ENCODE peak calls at places on chromosomes 6 and 20, in four cellular contexts. H, N, A and S are unnamed samples.

GRCh38 chr20:8735014-8735413 is 333.9 kb upstream of the PLCB4 start:
- DNase-seq in H (no peak), N (no peak), A (no peak), S (no peak)

GRCh38 chr6:107670792-107671199 is 153.3 kb downstream of the SCML4 start:
- DNase-seq in H (peak), N (no peak), A (no peak), S (peak)

GRCh38 chr6:108068618-108069017 is 5.9 kb downstream of the OSTM1 start:
- DNase-seq in H (peak), N (no peak), A (no peak), S (no peak)

GRCh38 chr20:33589059-33589458 is 73.1 kb upstream of the C20orf144 start:
- DNase-seq in H (no peak), N (no peak), A (no peak), S (no peak)

GRCh38 chr6:105432797-105433196 is 29.9 kb upstream of the PREP start:
- DNase-seq in H (no peak), N (no peak), A (no peak), S (peak)

GRCh38 chr6:41430875-41431274 is 95.5 kb downstream of the NCR2 start:
- DNase-seq in H (no peak), N (no peak), A (no peak), S (peak)

GRCh38 chr6:168031411-168032382 is 34.2 kb downstream of the KIF25 start:
- DNase-seq in H (no peak), N (no peak), A (no peak), S (peak)

GRCh38 chr6:41625442-41625841 is 12.8 kb upstream of the MDFI start:
- DNase-seq in H (no peak), N (no peak), A (no peak), S (no peak)

GRCh38 chr6:22699046-22699639 is 129.8 kb downstream of the HDGFL1 start:
- DNase-seq in H (no peak), N (no peak), A (no peak), S (no peak)

GRCh38 chr20:53080969-53081871 is 109.1 kb downstream of the TSHZ2 start:
- DNase-seq in H (no peak), N (peak), A (no peak), S (peak)

GRCh38 chr20:24160563-24161355 is 172.2 kb upstream of the GGTLC1 start:
- DNase-seq in H (no peak), N (no peak), A (peak), S (peak)

GRCh38 chr6:27078734-27079357 is 168.7 kb upstream of the PRSS16 start:
- DNase-seq in H (peak), N (peak), A (peak), S (peak)

GRCh38 chr20:10761232-10761631 is 87.4 kb upstream of the JAG1 start:
- DNase-seq in H (no peak), N (no peak), A (no peak), S (peak)

GRCh38 chr6:42148058-42148457 is 5.6 kb upstream of the C6orf132 start:
- DNase-seq in H (no peak), N (no peak), A (no peak), S (peak)

GRCh38 chr6:165835410-165835851 is 172.4 kb upstream of the PDE10A start:
- DNase-seq in H (no peak), N (no peak), A (no peak), S (no peak)

GRCh38 chr6:125867483-125867935 is 76.7 kb downstream of the NCOA7 start:
- DNase-seq in H (no peak), N (peak), A (no peak), S (peak)

GRCh38 chr6:89989742-89990141 is 95.5 kb downstream of the GJA10 start:
- DNase-seq in H (no peak), N (no peak), A (no peak), S (peak)

GRCh38 chr6:5179917-5180316 is 80.8 kb downstream of the LYRM4 start:
- DNase-seq in H (no peak), N (no peak), A (no peak), S (peak)

GRCh38 chr6:40727272-40727671 is 140.1 kb upstream of the LRFN2 start:
- DNase-seq in H (no peak), N (no peak), A (peak), S (no peak)

GRCh38 chr6:88586371-88587157 is 376.9 kb downstream of the RNGTT start:
- DNase-seq in H (no peak), N (no peak), A (no peak), S (no peak)

GRCh38 chr6:109187399-109188114 is 92.2 kb downstream of the CEP57L1 start:
- DNase-seq in H (no peak), N (peak), A (peak), S (peak)

GRCh38 chr6:15296735-15297134 is 50.9 kb downstream of the JARID2 start:
- DNase-seq in H (peak), N (no peak), A (no peak), S (no peak)

GRCh38 chr6:92688328-92688727 is 731.0 kb downstream of the EPHA7 start:
- DNase-seq in H (peak), N (no peak), A (no peak), S (no peak)

GRCh38 chr6:105332576-105332975 is 70.3 kb downstream of the PREP start:
- DNase-seq in H (no peak), N (no peak), A (no peak), S (no peak)

GRCh38 chr6:56852611-56853010 is 102.3 kb upstream of the BEND6 start:
- DNase-seq in H (no peak), N (no peak), A (no peak), S (no peak)
- TF ChIP-seq CHD1 in H (no peak), N (no peak), A (no peak), S (no peak)

DNA sequence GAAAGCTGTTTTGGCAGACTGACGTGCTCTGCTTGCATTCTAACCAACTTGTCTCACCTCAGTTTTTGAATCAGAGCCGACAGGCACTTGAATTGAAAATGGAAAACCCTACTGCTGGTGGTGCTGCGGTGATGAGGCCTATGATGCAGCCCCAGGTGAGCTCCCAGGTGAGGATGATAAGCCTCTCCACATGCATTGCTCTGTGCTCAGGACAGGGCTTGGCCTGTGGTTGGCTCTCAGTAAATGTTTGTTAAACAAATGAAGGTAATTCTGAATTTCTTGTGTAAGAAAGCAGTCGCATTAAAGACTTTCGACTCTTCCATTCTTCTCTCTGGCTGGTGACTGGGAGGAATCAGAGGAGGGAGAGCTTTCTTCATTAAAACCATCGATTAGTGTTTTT is 136.3 kb downstream of the SULF2 start:
- DNase-seq in H (no peak), N (peak), A (no peak), S (no peak)
- TF ChIP-seq CHD1 in H (no peak), N (no peak), A (no peak), S (no peak)

DNA sequence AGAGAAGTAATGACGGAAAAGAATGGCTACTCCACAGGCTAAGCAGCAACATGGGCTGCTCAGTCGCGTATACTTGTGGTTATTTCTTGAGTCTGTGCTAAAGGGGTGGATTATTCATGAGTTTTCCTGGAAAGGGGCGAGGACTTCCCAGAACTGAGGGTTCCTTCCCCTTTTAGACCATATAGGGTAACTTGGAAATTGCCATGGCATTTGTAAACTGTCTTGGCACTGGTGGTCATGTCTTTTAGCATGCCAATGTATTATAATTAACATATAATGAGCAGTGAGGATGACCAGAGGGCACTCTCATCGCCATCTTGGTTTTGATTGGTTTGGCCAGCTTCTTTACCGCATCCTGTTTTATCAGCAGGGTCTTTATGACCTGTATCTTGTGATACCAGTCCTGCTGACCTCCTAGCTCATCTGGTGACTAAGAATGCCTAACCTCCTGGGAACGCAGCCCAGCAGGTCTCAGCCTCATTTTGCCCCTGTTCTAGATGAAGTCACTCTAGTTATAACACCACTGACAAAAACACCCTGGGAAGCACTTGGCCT is 11.4 kb downstream of the LBP start:
- DNase-seq in H (no peak), N (no peak), A (no peak), S (peak)
- TF ChIP-seq CHD1 in H (no peak), N (no peak), A (no peak), S (no peak)

GRCh38 chr6:85580104-85580877 is 13.4 kb downstream of the SNX14 start:
- DNase-seq in H (no peak), N (no peak), A (no peak), S (peak)

GRCh38 chr6:85591207-85591606 is 2.5 kb downstream of the SNX14 start:
- DNase-seq in H (no peak), N (no peak), A (no peak), S (no peak)

GRCh38 chr6:85581572-85581971 is 12.1 kb downstream of the SNX14 start:
- DNase-seq in H (no peak), N (no peak), A (no peak), S (no peak)

GRCh38 chr6:85580878-85581267 is 12.8 kb downstream of the SNX14 start:
- DNase-seq in H (no peak), N (no peak), A (peak), S (peak)

GRCh38 chr6:85585741-85586140 is 7.9 kb downstream of the SNX14 start:
- DNase-seq in H (no peak), N (no peak), A (no peak), S (no peak)
- TF ChIP-seq CHD1 in H (no peak), N (no peak), A (no peak), S (no peak)